ENCODE peak calls at places on chromosomes 7 and 10, in six cellular contexts. X is stimulated activated naive B cell treated with anti-CD40 and anti-IgM and Interleukin-4, amounts not matched to agents 10 μg/mL and 1 μg/mL and 100 μg/mL, for 72 hours; S is SK-N-DZ; A is GM12865; K is GM13977; O is T-helper 2 cell. J is an unnamed sample.

GRCh38 chr10:80344912-80345311 is 11.6 kb downstream of the DYDC1 start:
- DNase-seq in X (no peak), O (no peak), S (no peak), A (no peak), K (no peak), J (no peak)

GRCh38 chr10:101767966-101768790 is 7.7 kb downstream of the FGF8 start:
- DNase-seq in A (no peak), O (no peak), X (no peak), S (no peak), K (no peak), J (no peak)

GRCh38 chr10:75683158-75683557 is 251.7 kb downstream of the LRMDA start:
- DNase-seq in X (no peak), K (no peak), A (no peak), S (no peak), O (no peak), J (no peak)

GRCh38 chr10:79418886-79419595 is 26.4 kb downstream of the ZCCHC24 start:
- DNase-seq in K (no peak), X (no peak), O (no peak), S (no peak), A (no peak), J (no peak)

GRCh38 chr7:109476409-109476808 is 906.7 kb downstream of the DNAJB9 start:
- DNase-seq in O (no peak), S (no peak), A (no peak), K (no peak), X (no peak), J (no peak)

GRCh38 chr10:69898941-69899340 is 97.2 kb downstream of the COL13A1 start:
- DNase-seq in K (no peak), O (no peak), S (no peak), A (no peak), X (no peak), J (no peak)

GRCh38 chr10:86966008-86966654 is 2.2 kb upstream of the ADIRF start:
- DNase-seq in O (no peak), A (peak), S (no peak), K (no peak), X (no peak), J (no peak)

GRCh38 chr10:76786673-76787072 is 850.9 kb downstream of the KCNMA1 start:
- DNase-seq in O (no peak), X (no peak), S (no peak), A (no peak), K (no peak), J (no peak)

GRCh38 chr7:84058311-84059076 is 136.1 kb downstream of the SEMA3A start:
- DNase-seq in A (peak), S (no peak), O (no peak), X (no peak), K (peak), J (no peak)

GRCh38 chr7:158424531-158424930 is 163.1 kb downstream of the PTPRN2 start:
- DNase-seq in O (no peak), X (no peak), K (no peak), S (no peak), A (no peak), J (no peak)

GRCh38 chr7:11675163-11675562 is 156.8 kb downstream of the THSD7A start:
- DNase-seq in O (no peak), S (no peak), A (no peak), K (no peak), X (no peak), J (no peak)

GRCh38 chr10:102668312-102669110 is 24.2 kb downstream of the TRIM8 start:
- DNase-seq in K (no peak), A (no peak), X (no peak), O (no peak), S (no peak), J (no peak)

GRCh38 chr7:79523426-79523825 is 70.0 kb upstream of the MAGI2 start:
- DNase-seq in S (no peak), K (no peak), X (no peak), A (no peak), O (no peak), J (no peak)

GRCh38 chr7:143405671-143406352 is 2.8 kb downstream of the EPHA1 start:
- DNase-seq in A (no peak), O (no peak), S (no peak), X (no peak), K (no peak), J (no peak)

GRCh38 chr7:55109384-55110167 is 90.8 kb downstream of the EGFR start:
- DNase-seq in X (no peak), K (no peak), S (no peak), A (no peak), O (no peak), J (no peak)

GRCh38 chr10:127407551-127407950 is 141.6 kb upstream of the NPS start:
- DNase-seq in A (no peak), S (no peak), X (no peak), O (no peak), K (no peak), J (no peak)

GRCh38 chr10:95567903-95568630 is 6.9 kb upstream of the SORBS1 start:
- DNase-seq in O (no peak), X (no peak), A (no peak), S (peak), K (no peak), J (no peak)

GRCh38 chr10:61992683-61993629 is 91.5 kb downstream of the ARID5B start:
- DNase-seq in K (no peak), A (peak), O (peak), X (peak), S (no peak), J (peak)

GRCh38 chr7:17680943-17681351 is 259.3 kb downstream of the SNX13 start:
- DNase-seq in O (no peak), A (peak), K (no peak), X (no peak), S (peak), J (no peak)

GRCh38 chr7:98556288-98556687 is 60.8 kb upstream of the NPTX2 start:
- DNase-seq in X (no peak), K (no peak), O (no peak), S (no peak), A (no peak), J (no peak)

GRCh38 chr10:51786016-51786683 is 86.8 kb upstream of the CSTF2T start:
- DNase-seq in O (no peak), K (no peak), A (no peak), X (no peak), S (no peak), J (no peak)

GRCh38 chr10:32005050-32005449 is 51.2 kb downstream of the KIF5B start:
- DNase-seq in S (peak), X (no peak), A (peak), K (peak), O (no peak), J (peak)

GRCh38 chr7:13050703-13051102 is 363.3 kb downstream of the ARL4A start:
- DNase-seq in S (no peak), A (no peak), O (no peak), K (no peak), X (no peak), J (no peak)

GRCh38 chr10:131784363-131785120 is 116.3 kb upstream of the PPP2R2D start:
- DNase-seq in K (no peak), S (no peak), A (no peak), O (no peak), X (no peak), J (no peak)

GRCh38 chr10:133260895-133261725 is 15.6 kb downstream of the ADAM8 start:
- DNase-seq in X (peak), A (peak), K (peak), O (peak), S (peak), J (peak)

GRCh38 chr10:107814865-107815487 is 650.5 kb upstream of the SORCS1 start:
- DNase-seq in A (peak), S (peak), K (peak), X (peak), O (no peak), J (peak)

GRCh38 chr10:103254538-103255325 is 9.0 kb downstream of the RPEL1 start:
- DNase-seq in A (no peak), O (no peak), K (no peak), X (no peak), S (no peak), J (no peak)

GRCh38 chr7:117375380-117375779 is 51.9 kb downstream of the ASZ1 start:
- DNase-seq in K (no peak), S (no peak), O (no peak), X (no peak), A (no peak), J (no peak)

GRCh38 chr10:103612462-103613365 is 119.2 kb downstream of the NEURL1 start:
- DNase-seq in S (no peak), O (no peak), A (no peak), X (no peak), K (no peak), J (no peak)

GRCh38 chr7:151088856-151089699 is 2.8 kb downstream of the AGAP3 start:
- DNase-seq in K (no peak), O (no peak), A (no peak), X (no peak), S (no peak), J (no peak)

GRCh38 chr7:99102361-99102760 is 41.5 kb downstream of the SMURF1 start:
- DNase-seq in X (no peak), O (no peak), K (no peak), A (no peak), S (no peak), J (no peak)

GRCh38 chr7:123633553-123633952 is 22.1 kb upstream of the LMOD2 start:
- DNase-seq in X (no peak), A (no peak), K (no peak), S (no peak), O (no peak), J (no peak)

GRCh38 chr7:141281311-141281710 is 207.4 kb downstream of the TMEM178B start:
- DNase-seq in K (no peak), S (no peak), A (no peak), O (no peak), X (no peak), J (no peak)

GRCh38 chr7:47763063-47763974 is 181.4 kb upstream of the TNS3 start:
- DNase-seq in S (peak), X (peak), K (no peak), O (no peak), A (no peak), J (no peak)

GRCh38 chr7:114356133-114356532 is 58.5 kb upstream of the FOXP2 start:
- DNase-seq in O (no peak), S (no peak), A (no peak), K (no peak), X (no peak), J (no peak)